ENCODE peak calls at places on chromosomes 3 and 15, in five cellular contexts. C is endothelial cell of umbilical vein; T is psoas muscle; N is CD8-positive, alpha-beta memory T cell; H is AG04450. F is an unnamed sample. For H3K9me3, the result is how much of the 10 kb centered on the place peaks cover.

GRCh38 chr15:43517354-43518072 is at the start of gene MAP1A:
- DNase-seq in C (no peak), T (peak), N (no peak), H (no peak), F (peak)

GRCh38 chr3:126125781-126126251 is 41.9 kb upstream of the SLC41A3 start:
- DNase-seq in C (no peak), T (peak), N (no peak), H (no peak), F (no peak)

GRCh38 chr3:74651239-74651638 is 36.8 kb upstream of the CNTN3 start:
- DNase-seq in C (no peak), T (no peak), N (no peak), H (no peak), F (no peak)

GRCh38 chr3:169659858-169660614 is 3.5 kb downstream of the MECOM start:
- DNase-seq in C (peak), T (no peak), N (no peak), H (no peak), F (no peak)

GRCh38 chr3:113018461-113019181 is 27.8 kb downstream of the GTPBP8 start:
- DNase-seq in C (no peak), T (no peak), N (no peak), H (no peak), F (no peak)

GRCh38 chr3:54681706-54682105 is 246.2 kb downstream of the LRTM1 start:
- DNase-seq in C (no peak), T (no peak), N (no peak), H (no peak), F (no peak)

GRCh38 chr15:76012021-76012551 is at the start of gene NRG4:
- DNase-seq in C (peak), T (no peak), N (no peak), H (no peak), F (no peak)

GRCh38 chr15:66698318-66698961 is 3.6 kb upstream of the SMAD6 start:
- DNase-seq in C (peak), T (peak), N (no peak), H (no peak), F (peak)

GRCh38 chr15:91473894-91474293 is 373.8 kb downstream of the SV2B start:
- DNase-seq in C (no peak), T (no peak), N (no peak), H (peak), F (no peak)

GRCh38 chr3:159091936-159092335 is 290.1 kb downstream of the MFSD1 start:
- DNase-seq in C (no peak), T (no peak), N (no peak), H (no peak), F (no peak)

GRCh38 chr3:30645077-30645476 is 38.7 kb downstream of the TGFBR2 start:
- DNase-seq in C (no peak), T (no peak), N (no peak), H (no peak), F (no peak)

GRCh38 chr3:27708246-27708645 is 13.9 kb downstream of the EOMES start:
- DNase-seq in C (no peak), T (no peak), N (no peak), H (no peak), F (no peak)

GRCh38 chr15:49876401-49877038 is 242.5 kb downstream of the ATP8B4 start:
- DNase-seq in C (no peak), T (no peak), N (no peak), H (no peak), F (no peak)

GRCh38 chr3:174247671-174248070 is 611.5 kb upstream of the NAALADL2 start:
- DNase-seq in C (no peak), T (no peak), N (no peak), H (no peak), F (no peak)

GRCh38 chr15:81411056-81411455 is 37.0 kb upstream of the TMC3 start:
- DNase-seq in C (no peak), T (no peak), N (no peak), H (no peak), F (no peak)

GRCh38 chr3:12967751-12968209 is 105.4 kb downstream of the IQSEC1 start:
- DNase-seq in C (peak), T (peak), N (peak), H (peak), F (peak)

GRCh38 chr3:148146947-148147346 is 550.8 kb upstream of the AGTR1 start:
- DNase-seq in C (no peak), T (no peak), N (no peak), H (peak), F (no peak)

GRCh38 chr15:40010681-40011080 is 28.3 kb downstream of the SRP14 start:
- DNase-seq in C (no peak), T (peak), N (no peak), H (peak), F (no peak)

GRCh38 chr15:101411085-101411484 is 78.4 kb downstream of the PCSK6 start:
- DNase-seq in C (no peak), T (no peak), N (no peak), H (no peak), F (no peak)

GRCh38 chr15:50145451-50145872 is 26.4 kb upstream of the ATP8B4 start:
- DNase-seq in C (peak), T (no peak), N (peak), H (peak), F (peak)

GRCh38 chr15:87416591-87417257 is 839.8 kb downstream of the NTRK3 start:
- DNase-seq in C (no peak), T (no peak), N (no peak), H (no peak), F (no peak)

GRCh38 chr3:132543016-132543739 is 53.9 kb upstream of the ACKR4 start:
- DNase-seq in C (peak), T (no peak), N (no peak), H (peak), F (peak)

GRCh38 chr3:65858749-65859148 is 180.0 kb downstream of the MAGI1 start:
- DNase-seq in C (no peak), T (no peak), N (no peak), H (no peak), F (no peak)

GRCh38 chr3:177830411-177830849 is 633.1 kb upstream of the TBL1XR1 start:
- DNase-seq in C (no peak), T (no peak), N (no peak), H (no peak), F (no peak)

GRCh38 chr3:31981206-31982181 is at the start of the genes OSBPL10 and ZNF860:
- DNase-seq in C (peak), T (peak), N (no peak), H (peak), F (peak)

GRCh38 chr3:136512391-136512790 is 239.8 kb downstream of the STAG1 start:
- DNase-seq in C (no peak), T (no peak), N (no peak), H (peak), F (no peak)

GRCh38 chr15:61701455-61701854 is 358.8 kb downstream of the VPS13C start:
- DNase-seq in C (no peak), T (no peak), N (no peak), H (no peak), F (no peak)

GRCh38 chr3:14988988-14989394 is 41.6 kb downstream of the NR2C2 start:
- DNase-seq in C (no peak), T (no peak), N (peak), H (no peak), F (no peak)

GRCh38 chr3:13850161-13850945 is 29.5 kb downstream of the WNT7A start:
- DNase-seq in C (no peak), T (no peak), N (no peak), H (no peak), F (no peak)

GRCh38 chr15:26772588-26773484 is at the start of gene GABRB3:
- DNase-seq in C (no peak), T (peak), N (no peak), H (no peak), F (no peak)

GRCh38 chr15:89419370-89419984 is 76.9 kb downstream of the RHCG start:
- DNase-seq in C (peak), T (no peak), N (no peak), H (no peak), F (no peak)

GRCh38 chr15:40790723-40791122 is 16.2 kb upstream of the ZFYVE19 start:
- DNase-seq in C (no peak), T (no peak), N (no peak), H (no peak), F (peak)

GRCh38 chr3:1092771-1093170 is at the start of gene CNTN6:
- DNase-seq in C (no peak), T (no peak), N (no peak), H (no peak), F (no peak)

GRCh38 chr3:110123929-110124328 is 786.6 kb upstream of the DPPA4 start:
- DNase-seq in C (no peak), T (no peak), N (no peak), H (no peak), F (no peak)

GRCh38 chr3:179526989-179527391 is 35.7 kb upstream of the ACTL6A start:
- DNase-seq in C (peak), T (peak), N (no peak), H (peak), F (peak)

GRCh38 chr3:22012471-22012870 is 261.5 kb upstream of the ZNF385D start:
- DNase-seq in C (no peak), T (no peak), N (no peak), H (no peak), F (no peak)

GRCh38 chr15:55742927-55743614 is at the start of gene PRTG:
- DNase-seq in C (peak), T (peak), N (no peak), H (peak), F (peak)

GRCh38 chr15:59191855-59192237 is 14.8 kb upstream of the LDHAL6B start:
- DNase-seq in C (peak), T (no peak), N (no peak), H (peak), F (peak)
- H3K4me3 ChIP-seq in C (peak), T (no peak), N (no peak), H (peak), F (no peak)

DNA sequence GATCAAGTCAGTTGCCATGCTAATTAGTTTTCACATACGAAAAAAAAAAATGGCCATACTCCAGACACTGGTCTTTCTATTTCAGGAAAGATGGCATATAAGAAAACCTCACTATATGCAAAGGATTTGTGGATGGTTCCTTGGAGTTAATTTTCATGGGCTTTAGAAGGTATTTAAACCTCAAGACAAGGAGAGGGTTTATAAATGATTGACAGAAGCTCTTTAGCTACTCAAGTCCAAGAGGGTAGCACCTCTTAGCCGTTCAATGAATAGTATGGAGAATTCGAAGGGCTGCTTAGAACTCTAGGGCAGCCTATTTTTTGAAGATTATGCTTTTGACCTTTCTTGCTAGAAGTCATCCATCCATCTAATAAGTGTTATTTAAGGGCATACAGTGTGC is 41.7 kb downstream of the RBMS3 start:
- DNase-seq in C (no peak), T (no peak), N (no peak), H (no peak), F (no peak)
- H3K9me3 ChIP-seq in C (under half), T (under half), N (under half), H (under half), F (under half)

DNA sequence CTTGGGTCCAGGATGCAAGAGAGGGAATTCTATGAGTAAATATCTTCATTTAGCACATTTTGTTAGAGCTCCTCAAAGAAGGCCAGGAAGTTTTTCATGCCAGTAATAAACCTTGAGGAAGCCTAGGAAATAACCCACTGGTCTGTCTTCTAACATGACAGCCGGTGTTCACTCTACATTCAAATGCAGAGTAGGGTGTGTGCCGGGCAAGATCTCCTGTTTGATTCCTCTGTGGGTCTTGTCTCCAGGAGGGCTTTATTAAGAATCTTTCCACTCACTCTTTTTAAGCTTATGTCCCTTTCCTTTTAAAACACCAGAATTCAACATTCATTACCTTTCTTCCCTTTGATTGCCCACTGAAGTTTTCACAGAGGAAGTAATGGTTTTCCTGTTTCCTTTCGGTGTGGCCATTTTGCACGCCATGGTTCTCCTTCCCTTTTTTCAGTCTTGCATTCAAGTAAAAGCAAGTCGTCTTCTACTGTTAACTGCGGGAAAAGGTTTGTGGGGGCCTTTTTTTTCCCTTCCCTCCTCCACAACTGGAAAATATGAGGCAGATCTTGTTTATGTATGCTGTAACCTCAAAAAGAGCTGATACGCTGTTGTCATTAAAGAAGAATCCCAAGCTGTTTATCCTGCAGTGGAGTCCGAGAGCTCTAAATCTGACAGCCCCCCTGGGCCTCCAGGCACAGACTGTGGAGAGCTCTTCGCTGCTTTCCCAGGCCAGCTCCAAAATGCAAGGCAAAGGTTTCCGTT is 40.6 kb downstream of the FILIP1L start:
- DNase-seq in C (no peak), T (no peak), N (peak), H (peak), F (peak)
- H3K4me3 ChIP-seq in C (no peak), T (no peak), N (peak), H (no peak), F (peak)

DNA sequence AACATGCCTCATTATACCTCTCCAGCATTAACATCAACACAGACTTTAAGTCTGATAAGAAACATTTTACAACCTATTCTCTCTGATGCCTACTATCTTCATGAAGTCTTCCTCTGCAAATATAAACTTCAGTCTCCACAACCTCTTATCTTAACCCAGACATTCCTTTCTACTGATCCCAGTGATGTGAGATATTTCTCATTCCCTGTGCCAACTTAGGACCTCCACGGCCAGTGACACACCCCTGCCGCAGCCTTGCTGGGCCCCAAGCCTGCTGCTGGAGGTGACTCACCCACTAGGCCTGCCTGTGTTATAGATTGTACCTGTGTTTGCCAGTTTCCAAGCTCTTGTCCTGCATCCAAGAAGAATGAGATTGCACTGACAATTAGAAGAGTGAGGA is 734.5 kb upstream of the CADM2 start:
- DNase-seq in C (no peak), T (no peak), N (no peak), H (no peak), F (no peak)
- H3K9me3 ChIP-seq in C (under half), T (under half), N (under half), H (under half), F (under half)

GRCh38 chr3:139312416-139312815 is 31.4 kb upstream of the MRPS22 start:
- DNase-seq in C (no peak), T (no peak), N (no peak), H (no peak), F (no peak)

GRCh38 chr3:139311557-139311956 is 32.3 kb upstream of the MRPS22 start:
- DNase-seq in C (no peak), T (no peak), N (no peak), H (no peak), F (no peak)

GRCh38 chr3:139309880-139310279 is 33.9 kb upstream of the MRPS22 start:
- DNase-seq in C (no peak), T (no peak), N (no peak), H (no peak), F (peak)

GRCh38 chr3:139309046-139309660 is 34.7 kb upstream of the MRPS22 start:
- DNase-seq in C (no peak), T (no peak), N (no peak), H (no peak), F (no peak)

GRCh38 chr3:139310474-139310933 is 33.3 kb upstream of the MRPS22 start:
- DNase-seq in C (no peak), T (no peak), N (no peak), H (peak), F (peak)
- H3K4me3 ChIP-seq in C (no peak), T (no peak), N (no peak), H (no peak), F (no peak)

DNA sequence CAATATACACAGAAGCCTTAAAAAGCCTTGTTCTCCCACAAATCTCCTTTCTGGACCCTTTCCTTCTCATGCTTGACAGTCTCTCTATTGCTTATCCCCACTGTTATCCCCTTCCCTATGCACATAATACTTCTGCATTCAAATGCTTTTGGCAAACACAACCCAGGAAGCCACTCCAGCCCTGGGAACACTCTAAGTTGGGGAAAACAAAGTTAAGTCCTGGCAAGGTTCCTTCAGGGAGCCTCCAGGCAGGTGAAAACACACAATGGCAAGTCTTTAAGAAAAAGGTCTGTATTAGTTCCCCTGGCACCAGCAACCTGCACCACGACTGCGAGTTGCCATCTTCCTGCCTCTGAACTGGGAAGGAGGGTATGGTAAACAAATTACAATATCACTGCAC is 19.7 kb upstream of the GANC start:
- DNase-seq in C (no peak), T (no peak), N (no peak), H (no peak), F (no peak)
- H3K9me3 ChIP-seq in C (under half), T (under half), N (under half), H (under half), F (under half)

F was measured in SJSA1.